ENCODE peak calls at places on chromosomes 2 and 18, in nine cellular contexts. One of them, this sample, is unnamed.

GRCh38 chr2:138777996-138778395 is 2.2 kb downstream of the NXPH2 start:
- DNase-seq in mucosa of descending colon: no peak
- DNase-seq in upper lobe of right lung: no peak
- DNase-seq in transverse colon: no peak
- DNase-seq in IMR-90: peak; percentile 1
- DNase-seq in esophagus muscularis mucosa: no peak
- DNase-seq in BE2C: no peak
- DNase-seq in cardiac fibroblast: no peak
- DNase-seq in hepatocyte: peak; percentile 37
- DNase-seq in this sample: peak; percentile 75

GRCh38 chr2:45731146-45731545 is 79.7 kb downstream of the PRKCE start:
- DNase-seq in upper lobe of right lung: no peak
- DNase-seq in transverse colon: no peak
- DNase-seq in mucosa of descending colon: no peak
- DNase-seq in cardiac fibroblast: no peak
- DNase-seq in IMR-90: peak; percentile 13
- DNase-seq in esophagus muscularis mucosa: no peak
- DNase-seq in BE2C: no peak
- DNase-seq in hepatocyte: no peak
- DNase-seq in this sample: no peak

GRCh38 chr2:183283176-183283575 is 158.9 kb downstream of the NUP35 start:
- DNase-seq in IMR-90: no peak
- DNase-seq in esophagus muscularis mucosa: no peak
- DNase-seq in transverse colon: no peak
- DNase-seq in cardiac fibroblast: peak; percentile 62
- DNase-seq in mucosa of descending colon: no peak
- DNase-seq in BE2C: no peak
- DNase-seq in upper lobe of right lung: no peak
- DNase-seq in hepatocyte: no peak
- DNase-seq in this sample: no peak

GRCh38 chr2:240900141-240900860 is 4.3 kb upstream of the MAB21L4 start:
- DNase-seq in mucosa of descending colon: peak; percentile 46
- DNase-seq in cardiac fibroblast: no peak
- DNase-seq in hepatocyte: no peak
- DNase-seq in transverse colon: no peak
- DNase-seq in esophagus muscularis mucosa: no peak
- DNase-seq in BE2C: no peak
- DNase-seq in IMR-90: no peak
- DNase-seq in upper lobe of right lung: no peak
- DNase-seq in this sample: no peak

GRCh38 chr2:148124271-148124670 is 103.4 kb downstream of the MBD5 start:
- DNase-seq in mucosa of descending colon: no peak
- DNase-seq in transverse colon: no peak
- DNase-seq in hepatocyte: no peak
- DNase-seq in IMR-90: no peak
- DNase-seq in BE2C: no peak
- DNase-seq in cardiac fibroblast: no peak
- DNase-seq in upper lobe of right lung: no peak
- DNase-seq in esophagus muscularis mucosa: no peak
- DNase-seq in this sample: no peak

GRCh38 chr2:60552096-60552850 is 1.2 kb downstream of the BCL11A start:
- DNase-seq in mucosa of descending colon: peak; percentile 64
- DNase-seq in cardiac fibroblast: no peak
- DNase-seq in hepatocyte: peak; percentile 54
- DNase-seq in BE2C: peak; percentile 41
- DNase-seq in IMR-90: no peak
- DNase-seq in transverse colon: no peak
- DNase-seq in upper lobe of right lung: peak; percentile 73
- DNase-seq in esophagus muscularis mucosa: no peak
- DNase-seq in this sample: peak; percentile 65

GRCh38 chr18:42268186-42268725 is 313.2 kb downstream of the PIK3C3 start:
- DNase-seq in transverse colon: no peak
- DNase-seq in IMR-90: no peak
- DNase-seq in BE2C: no peak
- DNase-seq in hepatocyte: no peak
- DNase-seq in cardiac fibroblast: no peak
- DNase-seq in mucosa of descending colon: no peak
- DNase-seq in esophagus muscularis mucosa: no peak
- DNase-seq in upper lobe of right lung: no peak
- DNase-seq in this sample: no peak

GRCh38 chr2:134453476-134453875 is 199.6 kb downstream of the MGAT5 start:
- DNase-seq in upper lobe of right lung: peak; percentile 26
- DNase-seq in IMR-90: no peak
- DNase-seq in cardiac fibroblast: no peak
- DNase-seq in mucosa of descending colon: no peak
- DNase-seq in BE2C: no peak
- DNase-seq in hepatocyte: no peak
- DNase-seq in transverse colon: no peak
- DNase-seq in esophagus muscularis mucosa: no peak
- DNase-seq in this sample: no peak

GRCh38 chr2:223494987-223495386 is 107.2 kb downstream of the SCG2 start:
- DNase-seq in mucosa of descending colon: no peak
- DNase-seq in esophagus muscularis mucosa: no peak
- DNase-seq in hepatocyte: no peak
- DNase-seq in IMR-90: peak; percentile 15
- DNase-seq in BE2C: no peak
- DNase-seq in upper lobe of right lung: no peak
- DNase-seq in cardiac fibroblast: no peak
- DNase-seq in transverse colon: no peak
- DNase-seq in this sample: no peak

GRCh38 chr18:711330-711692 is 1.1 kb downstream of the ENOSF1 start:
- DNase-seq in cardiac fibroblast: no peak
- DNase-seq in hepatocyte: no peak
- DNase-seq in upper lobe of right lung: no peak
- DNase-seq in IMR-90: no peak
- DNase-seq in BE2C: no peak
- DNase-seq in mucosa of descending colon: no peak
- DNase-seq in esophagus muscularis mucosa: no peak
- DNase-seq in transverse colon: peak; percentile 13
- DNase-seq in this sample: no peak

GRCh38 chr18:709771-710170 is 2.7 kb downstream of the ENOSF1 start:
- DNase-seq in upper lobe of right lung: no peak
- DNase-seq in mucosa of descending colon: no peak
- DNase-seq in esophagus muscularis mucosa: no peak
- DNase-seq in cardiac fibroblast: no peak
- DNase-seq in BE2C: no peak
- DNase-seq in IMR-90: no peak
- DNase-seq in transverse colon: no peak
- DNase-seq in hepatocyte: no peak
- DNase-seq in this sample: no peak

GRCh38 chr18:712401-713134 is at the start of gene ENOSF1:
- DNase-seq in BE2C: peak; percentile 79
- DNase-seq in hepatocyte: peak; percentile 94
- DNase-seq in upper lobe of right lung: peak; percentile 95
- DNase-seq in mucosa of descending colon: peak; percentile 92
- DNase-seq in IMR-90: peak; percentile 58
- DNase-seq in esophagus muscularis mucosa: peak; percentile 93
- DNase-seq in cardiac fibroblast: peak; percentile 86
- DNase-seq in transverse colon: peak; percentile 93
- DNase-seq in this sample: peak; percentile 94

GRCh38 chr18:711693-712400 is 583 bp downstream of the ENOSF1 start:
- DNase-seq in upper lobe of right lung: peak; percentile 86
- DNase-seq in cardiac fibroblast: peak; percentile 92
- DNase-seq in esophagus muscularis mucosa: peak; percentile 95
- DNase-seq in IMR-90: peak; percentile 88
- DNase-seq in BE2C: peak; percentile 30
- DNase-seq in hepatocyte: peak; percentile 87
- DNase-seq in transverse colon: peak; percentile 82
- DNase-seq in mucosa of descending colon: peak; percentile 70
- DNase-seq in this sample: peak; percentile 46

DNA sequence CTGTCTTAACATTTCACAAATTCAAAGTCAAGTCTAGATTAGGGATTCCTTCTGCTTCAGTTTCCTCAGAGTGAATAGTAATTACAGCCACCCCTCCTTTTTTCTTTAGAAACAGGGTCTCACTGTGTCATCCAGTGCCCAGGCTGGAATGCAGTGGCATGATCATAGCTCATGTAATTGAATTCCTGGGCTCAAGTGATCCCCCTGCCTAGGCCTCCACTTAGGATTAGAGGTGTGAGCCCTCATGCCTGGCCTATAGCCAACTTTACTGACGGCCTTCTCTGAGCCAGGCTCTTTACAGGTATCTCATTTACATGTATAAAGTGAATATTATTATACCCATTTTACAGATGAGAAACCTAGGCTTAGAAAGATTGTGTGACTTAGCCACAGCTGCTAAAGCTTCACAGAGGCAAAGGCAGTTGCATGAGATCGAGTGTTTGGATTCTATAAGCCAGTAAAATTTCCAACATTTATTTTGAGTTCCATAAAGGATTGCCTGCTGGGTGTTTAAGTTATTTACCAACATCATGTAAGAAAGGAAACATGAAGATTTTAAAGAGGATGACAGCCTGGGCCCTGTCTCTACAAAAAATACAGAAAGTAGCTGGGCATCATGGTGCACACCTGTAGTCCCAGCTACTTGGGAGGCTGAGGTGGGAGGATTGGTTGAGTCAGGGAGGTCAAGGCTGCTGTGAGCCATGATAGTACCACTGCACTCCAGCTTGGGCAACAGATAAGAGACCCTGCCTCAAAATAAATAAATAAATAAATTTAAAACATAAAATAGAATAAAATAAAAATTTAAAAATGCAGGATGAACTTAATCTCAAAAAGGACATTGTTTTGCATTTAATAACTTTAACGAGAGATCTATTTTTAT is 1.8 kb downstream of the ENOSF1 start:
- DNase-seq in hepatocyte: no peak
- DNase-seq in upper lobe of right lung: no peak
- DNase-seq in mucosa of descending colon: no peak
- DNase-seq in transverse colon: no peak
- DNase-seq in cardiac fibroblast: no peak
- DNase-seq in IMR-90: no peak
- DNase-seq in BE2C: no peak
- DNase-seq in esophagus muscularis mucosa: no peak
- DNase-seq in this sample: peak; percentile 62
- H3K4me3 ChIP-seq in hepatocyte: peak overlapping the region; percentile 68
- H3K4me3 ChIP-seq in upper lobe of right lung: peak overlapping the region; percentile 75
- H3K4me3 ChIP-seq in mucosa of descending colon: no peak overlapping the region
- H3K4me3 ChIP-seq in transverse colon: peak overlapping the region; percentile 61
- H3K4me3 ChIP-seq in cardiac fibroblast: peak overlapping the region; percentile 66
- H3K4me3 ChIP-seq in IMR-90: no peak overlapping the region
- H3K4me3 ChIP-seq in BE2C: peak overlapping the region; percentile 84
- H3K4me3 ChIP-seq in esophagus muscularis mucosa: peak overlapping the region; percentile 73
- H3K4me3 ChIP-seq in this sample: peak overlapping the region; percentile 78

DNA sequence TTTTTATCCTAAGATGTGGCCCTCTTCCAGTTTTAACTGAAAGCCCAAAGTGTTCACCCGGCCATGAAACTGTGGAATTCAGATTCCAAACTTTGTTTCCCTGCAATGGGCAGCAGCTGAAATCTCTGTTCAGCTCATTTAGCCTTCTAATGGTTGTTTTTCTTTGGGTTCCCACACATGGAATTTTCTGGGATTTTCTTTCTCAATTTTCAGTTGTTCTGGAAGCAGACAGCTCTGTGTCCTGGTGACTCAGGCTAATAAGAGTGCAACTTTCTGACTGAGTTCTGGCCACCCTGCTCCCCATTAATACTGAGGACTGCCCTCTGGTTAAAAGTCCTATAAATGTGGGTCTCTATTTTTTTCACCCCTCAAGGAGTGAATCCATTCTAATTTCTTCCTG is 78.5 kb downstream of the PMS1 start:
- DNase-seq in BE2C: no peak
- DNase-seq in IMR-90: no peak
- DNase-seq in esophagus muscularis mucosa: no peak
- DNase-seq in cardiac fibroblast: no peak
- DNase-seq in mucosa of descending colon: no peak
- DNase-seq in transverse colon: no peak
- DNase-seq in hepatocyte: no peak
- DNase-seq in upper lobe of right lung: no peak
- DNase-seq in this sample: no peak
- TF ChIP-seq CTCF in BE2C: no peak
- TF ChIP-seq CTCF in IMR-90: no peak
- TF ChIP-seq CTCF in esophagus muscularis mucosa: no peak
- TF ChIP-seq CTCF in cardiac fibroblast: no peak
- TF ChIP-seq CTCF in mucosa of descending colon: no peak
- TF ChIP-seq CTCF in transverse colon: no peak
- TF ChIP-seq CTCF in hepatocyte: no peak
- TF ChIP-seq CTCF in upper lobe of right lung: no peak
- TF ChIP-seq CTCF in this sample: no peak

GRCh38 chr2:181847729-181848128 is 43.8 kb upstream of the ITPRID2 start:
- DNase-seq in esophagus muscularis mucosa: no peak
- DNase-seq in mucosa of descending colon: no peak
- DNase-seq in upper lobe of right lung: no peak
- DNase-seq in hepatocyte: no peak
- DNase-seq in transverse colon: no peak
- DNase-seq in BE2C: no peak
- DNase-seq in cardiac fibroblast: no peak
- DNase-seq in IMR-90: no peak
- DNase-seq in this sample: no peak

GRCh38 chr2:181849601-181850000 is 41.9 kb upstream of the ITPRID2 start:
- DNase-seq in cardiac fibroblast: no peak
- DNase-seq in esophagus muscularis mucosa: no peak
- DNase-seq in hepatocyte: no peak
- DNase-seq in mucosa of descending colon: no peak
- DNase-seq in IMR-90: no peak
- DNase-seq in upper lobe of right lung: no peak
- DNase-seq in BE2C: no peak
- DNase-seq in transverse colon: no peak
- DNase-seq in this sample: no peak

GRCh38 chr2:181846840-181847554 is 44.5 kb upstream of the ITPRID2 start:
- DNase-seq in hepatocyte: no peak
- DNase-seq in cardiac fibroblast: no peak
- DNase-seq in BE2C: no peak
- DNase-seq in transverse colon: peak; percentile 12
- DNase-seq in esophagus muscularis mucosa: no peak
- DNase-seq in upper lobe of right lung: no peak
- DNase-seq in IMR-90: no peak
- DNase-seq in mucosa of descending colon: no peak
- DNase-seq in this sample: no peak

GRCh38 chr2:181848356-181848876 is 43.1 kb upstream of the ITPRID2 start:
- DNase-seq in BE2C: no peak
- DNase-seq in cardiac fibroblast: peak; percentile 44
- DNase-seq in upper lobe of right lung: no peak
- DNase-seq in transverse colon: no peak
- DNase-seq in hepatocyte: no peak
- DNase-seq in IMR-90: no peak
- DNase-seq in mucosa of descending colon: no peak
- DNase-seq in esophagus muscularis mucosa: no peak
- DNase-seq in this sample: peak; percentile 17

GRCh38 chr2:181850914-181851560 is 40.5 kb upstream of the ITPRID2 start:
- DNase-seq in hepatocyte: no peak
- DNase-seq in IMR-90: no peak
- DNase-seq in transverse colon: no peak
- DNase-seq in BE2C: no peak
- DNase-seq in cardiac fibroblast: no peak
- DNase-seq in esophagus muscularis mucosa: no peak
- DNase-seq in mucosa of descending colon: no peak
- DNase-seq in upper lobe of right lung: no peak
- DNase-seq in this sample: no peak
- H3K4me3 ChIP-seq in hepatocyte: no peak overlapping the region
- H3K4me3 ChIP-seq in IMR-90: no peak overlapping the region
- H3K4me3 ChIP-seq in transverse colon: no peak overlapping the region
- H3K4me3 ChIP-seq in BE2C: no peak overlapping the region
- H3K4me3 ChIP-seq in cardiac fibroblast: no peak overlapping the region
- H3K4me3 ChIP-seq in esophagus muscularis mucosa: no peak overlapping the region
- H3K4me3 ChIP-seq in mucosa of descending colon: no peak overlapping the region
- H3K4me3 ChIP-seq in upper lobe of right lung: no peak overlapping the region
- H3K4me3 ChIP-seq in this sample: no peak overlapping the region

GRCh38 chr18:27778441-27778840 is 398.5 kb downstream of the CDH2 start:
- DNase-seq in transverse colon: no peak
- DNase-seq in mucosa of descending colon: no peak
- DNase-seq in hepatocyte: peak; percentile 13
- DNase-seq in cardiac fibroblast: peak; percentile 52
- DNase-seq in BE2C: no peak
- DNase-seq in esophagus muscularis mucosa: no peak
- DNase-seq in IMR-90: peak; percentile 17
- DNase-seq in upper lobe of right lung: no peak
- DNase-seq in this sample: peak; percentile 48
- TF ChIP-seq CTCF in transverse colon: no peak
- TF ChIP-seq CTCF in mucosa of descending colon: no peak
- TF ChIP-seq CTCF in hepatocyte: peak; percentile 42
- TF ChIP-seq CTCF in cardiac fibroblast: peak; percentile 59
- TF ChIP-seq CTCF in BE2C: peak; percentile 51
- TF ChIP-seq CTCF in esophagus muscularis mucosa: no peak
- TF ChIP-seq CTCF in IMR-90: peak; percentile 51
- TF ChIP-seq CTCF in upper lobe of right lung: no peak
- TF ChIP-seq CTCF in this sample: peak; percentile 56